ENCODE peak calls at places on chromosome 9, in eight cellular contexts. R is fibroblast of pulmonary artery; J is lower lobe of right lung; M is fibroblast of the aortic adventitia; C is CD8-positive, alpha-beta T cell; Q is mucosa of descending colon; X is heart left ventricle; S is endothelial cell of umbilical vein. O is an unnamed sample.

GRCh38 chr9:112864982-112865381 is 25.7 kb downstream of the SLC46A2 start:
- DNase-seq in S (no peak), X (no peak), R (no peak), Q (no peak), J (no peak), C (no peak), M (no peak), O (no peak)

GRCh38 chr9:30078195-30078594 is 2306.2 kb upstream of the ACO1 start:
- DNase-seq in M (no peak), X (no peak), S (no peak), Q (no peak), C (no peak), J (no peak), R (no peak), O (no peak)

GRCh38 chr9:8555767-8556500 is 756.4 kb upstream of the DMAC1 start:
- DNase-seq in X (no peak), C (no peak), M (peak), S (no peak), R (peak), Q (no peak), J (no peak), O (no peak)

GRCh38 chr9:127323393-127323792 is 58.8 kb downstream of the GARNL3 start:
- DNase-seq in C (no peak), R (no peak), J (no peak), X (no peak), Q (no peak), M (no peak), S (no peak), O (no peak)

GRCh38 chr9:134188421-134189166 is 24.2 kb upstream of the RNU6ATAC start:
- DNase-seq in Q (no peak), S (no peak), M (no peak), J (no peak), X (peak), C (no peak), R (no peak), O (no peak)

GRCh38 chr9:124428751-124429529 is 13.7 kb upstream of the PSMB7 start:
- DNase-seq in Q (no peak), J (no peak), R (no peak), C (no peak), S (no peak), X (no peak), M (no peak), O (no peak)

GRCh38 chr9:77386187-77386586 is 208.9 kb downstream of the VPS13A start:
- DNase-seq in R (peak), X (no peak), C (no peak), Q (no peak), J (no peak), M (peak), S (no peak), O (no peak)

GRCh38 chr9:32525506-32525905 is 490 bp downstream of the RIGI start:
- DNase-seq in Q (peak), X (no peak), S (no peak), M (peak), R (peak), J (no peak), C (no peak), O (no peak)

GRCh38 chr9:81424431-81424830 is 264.9 kb downstream of the TLE1 start:
- DNase-seq in Q (no peak), R (no peak), J (no peak), S (no peak), M (no peak), X (no peak), C (no peak), O (no peak)

GRCh38 chr9:91711755-91712591 is 238.1 kb downstream of the ROR2 start:
- DNase-seq in X (no peak), M (no peak), C (peak), S (no peak), J (peak), Q (peak), R (peak), O (no peak)

GRCh38 chr9:107667700-107668099 is 178.1 kb upstream of the KLF4 start:
- DNase-seq in Q (no peak), J (no peak), R (no peak), C (no peak), X (peak), M (peak), S (peak), O (no peak)

GRCh38 chr9:70412678-70413426 is 1.6 kb downstream of the KLF9 start:
- DNase-seq in C (peak), R (peak), Q (peak), J (peak), S (peak), M (peak), X (peak), O (no peak)

GRCh38 chr9:134623408-134624066 is 18.1 kb upstream of the COL5A1 start:
- DNase-seq in J (peak), X (no peak), Q (no peak), S (no peak), M (no peak), C (no peak), R (no peak), O (no peak)

GRCh38 chr9:14313378-14313940 is 482 bp downstream of the NFIB start:
- DNase-seq in R (no peak), X (no peak), S (peak), J (no peak), M (peak), Q (peak), C (no peak), O (no peak)

GRCh38 chr9:79686381-79687130 is 114.8 kb downstream of the TLE4 start:
- DNase-seq in Q (no peak), R (peak), C (no peak), J (no peak), S (no peak), M (peak), X (no peak), O (peak)

GRCh38 chr9:69590241-69590640 is 81.9 kb downstream of the APBA1 start:
- DNase-seq in R (no peak), Q (no peak), C (no peak), M (no peak), J (no peak), S (no peak), X (no peak), O (no peak)

GRCh38 chr9:128946945-128947422 is 419 bp downstream of the DOLK start:
- DNase-seq in X (peak), R (peak), Q (no peak), J (peak), S (no peak), C (peak), M (peak), O (no peak)

GRCh38 chr9:113511047-113511521 is 47.6 kb downstream of the RGS3 start:
- DNase-seq in X (peak), C (no peak), J (no peak), M (no peak), S (no peak), Q (peak), R (no peak), O (no peak)

GRCh38 chr9:107933042-107933441 is 443.5 kb upstream of the KLF4 start:
- DNase-seq in J (no peak), R (peak), C (no peak), X (no peak), Q (no peak), S (no peak), M (no peak), O (no peak)

GRCh38 chr9:5971740-5972139 is 43.7 kb downstream of the RANBP6 start:
- DNase-seq in R (peak), M (peak), X (no peak), J (no peak), Q (no peak), C (no peak), S (peak), O (no peak)

DNA sequence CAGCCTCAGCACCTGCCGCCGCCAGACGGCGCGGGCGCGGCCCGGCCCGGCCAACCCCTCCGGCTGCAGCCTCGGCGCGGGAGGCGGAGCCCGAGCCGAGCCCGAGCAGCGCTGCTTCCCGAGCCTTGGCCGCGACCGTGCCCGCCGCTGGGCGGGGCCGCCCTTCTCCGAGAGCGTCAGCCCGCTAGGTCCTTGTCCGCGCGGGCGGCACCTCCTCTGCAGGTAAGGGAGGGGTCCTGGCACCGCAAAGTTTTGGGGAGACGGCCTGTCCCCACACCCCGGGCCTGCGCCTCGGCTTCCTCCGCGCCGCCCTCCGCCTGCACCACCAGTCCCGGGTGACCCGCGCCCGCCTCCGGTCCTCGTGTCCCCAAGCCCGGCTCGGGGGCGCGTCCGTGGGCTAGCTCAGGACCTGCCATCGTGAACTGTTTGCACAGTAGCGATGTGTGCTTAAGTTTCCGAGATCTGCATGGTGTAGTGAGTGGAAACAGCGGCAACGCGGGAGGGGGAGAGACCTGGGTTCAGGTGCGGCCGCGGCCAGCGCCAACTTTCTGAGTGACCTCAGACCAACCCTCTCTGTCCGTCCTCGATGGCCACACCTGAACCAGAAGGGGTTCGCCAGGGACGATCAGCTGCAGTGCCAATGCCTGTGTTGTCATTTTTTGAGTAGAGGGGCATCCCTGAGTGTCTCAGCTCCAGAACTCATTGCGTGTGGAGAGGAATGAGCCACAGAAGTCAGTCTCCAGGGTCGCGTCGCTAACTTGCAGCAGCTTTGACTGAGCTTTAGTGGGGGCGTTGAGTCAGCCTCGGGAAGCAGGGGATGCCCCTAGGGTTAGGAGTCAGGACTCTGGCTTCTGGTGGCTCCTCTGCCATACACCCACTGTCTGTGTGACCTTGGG is at the start of gene FRMPD1:
- DNase-seq in Q (peak), R (peak), C (peak), J (peak), S (peak), M (peak), X (peak), O (no peak)
- H3K4me3 ChIP-seq in Q (no peak), R (peak), C (peak), J (peak), S (peak), M (peak), X (peak), O (peak)

GRCh38 chr9:115165233-115165632 is 47.3 kb upstream of the TNC start:
- DNase-seq in S (no peak), M (no peak), C (no peak), J (no peak), X (no peak), Q (no peak), R (no peak), O (no peak)

GRCh38 chr9:115167175-115167574 is 49.2 kb upstream of the TNC start:
- DNase-seq in Q (no peak), R (peak), X (no peak), J (no peak), S (no peak), M (peak), C (no peak), O (peak)

GRCh38 chr9:115161431-115161830 is 43.5 kb upstream of the TNC start:
- DNase-seq in Q (no peak), M (no peak), J (no peak), R (no peak), S (no peak), C (no peak), X (no peak), O (no peak)

GRCh38 chr9:115162946-115163345 is 45.0 kb upstream of the TNC start:
- DNase-seq in C (no peak), J (no peak), M (no peak), Q (no peak), R (no peak), S (no peak), X (no peak), O (no peak)

DNA sequence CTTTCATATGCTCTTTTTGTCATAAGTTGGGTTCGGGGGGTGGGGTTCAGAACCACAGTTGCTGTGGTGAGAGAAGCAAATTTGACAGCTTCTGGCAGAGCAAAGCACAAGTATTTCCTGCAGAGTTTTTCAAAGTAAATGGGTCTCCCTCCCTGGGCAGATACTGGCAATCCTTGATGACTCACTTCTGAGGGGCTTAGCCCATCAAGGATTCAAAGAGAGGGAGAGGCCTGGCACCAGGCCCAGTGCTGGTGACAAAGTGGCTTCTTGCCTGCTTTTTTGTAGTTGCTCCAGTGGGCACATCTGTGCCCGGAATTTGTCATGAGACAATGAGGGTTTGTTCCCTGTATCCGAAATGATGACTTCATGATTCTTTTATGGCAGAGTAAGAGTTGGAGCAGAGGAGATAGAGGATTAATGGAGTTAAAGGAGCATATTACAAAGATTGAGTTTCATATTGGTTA is 46.6 kb upstream of the TNC start:
- DNase-seq in S (no peak), X (no peak), M (peak), R (peak), C (no peak), Q (no peak), J (no peak), O (peak)
- TF ChIP-seq CTCF in S (no peak), X (no peak), M (no peak), R (no peak), C (no peak), Q (no peak), J (no peak), O (no peak)

GRCh38 chr9:104091028-104091590 is 3.0 kb upstream of the SMC2 start:
- DNase-seq in J (no peak), R (peak), X (no peak), S (no peak), Q (peak), C (no peak), M (no peak), O (no peak)
- H3K4me3 ChIP-seq in J (peak), R (no peak), X (peak), S (no peak), Q (no peak), C (no peak), M (no peak), O (no peak)

DNA sequence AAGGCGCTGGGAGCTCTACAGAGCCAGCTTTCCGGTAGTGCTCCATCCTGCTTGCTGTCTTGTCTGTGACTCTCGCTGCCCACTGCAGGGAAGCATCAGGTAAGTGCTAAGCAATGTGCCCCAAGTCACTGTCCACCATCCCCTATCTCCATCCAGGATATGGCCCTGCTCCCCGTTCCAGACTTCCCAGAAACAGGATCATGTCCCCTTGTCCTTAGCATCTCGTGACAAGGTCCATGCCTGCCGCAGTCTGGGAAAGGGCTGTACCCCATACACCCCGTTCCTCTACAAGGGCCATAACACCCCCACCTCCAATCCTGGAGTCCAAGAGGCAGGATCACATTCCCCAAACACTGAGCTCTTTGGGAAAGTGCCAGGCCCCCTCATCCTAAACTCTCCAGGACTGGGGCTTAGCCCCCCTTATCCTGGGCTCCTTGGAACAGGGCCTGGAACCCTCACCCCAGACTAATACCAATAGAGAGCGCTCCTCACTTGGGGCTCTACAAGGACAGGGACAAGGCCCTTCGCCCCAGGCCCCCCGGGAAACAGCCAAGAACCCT is 566 bp downstream of the RPP25L start:
- DNase-seq in Q (peak), X (no peak), R (no peak), C (no peak), M (no peak), S (no peak), J (peak), O (no peak)
- TF ChIP-seq CTCF in Q (no peak), X (no peak), R (no peak), C (no peak), M (no peak), S (no peak), J (no peak), O (no peak)

GRCh38 chr9:21331676-21332402 is 3.4 kb downstream of the KLHL9 start:
- DNase-seq in M (peak), X (no peak), Q (no peak), J (no peak), C (no peak), S (no peak), R (no peak), O (no peak)
- H3K4me3 ChIP-seq in M (peak), X (peak), Q (no peak), J (no peak), C (no peak), S (no peak), R (peak), O (peak)

DNA sequence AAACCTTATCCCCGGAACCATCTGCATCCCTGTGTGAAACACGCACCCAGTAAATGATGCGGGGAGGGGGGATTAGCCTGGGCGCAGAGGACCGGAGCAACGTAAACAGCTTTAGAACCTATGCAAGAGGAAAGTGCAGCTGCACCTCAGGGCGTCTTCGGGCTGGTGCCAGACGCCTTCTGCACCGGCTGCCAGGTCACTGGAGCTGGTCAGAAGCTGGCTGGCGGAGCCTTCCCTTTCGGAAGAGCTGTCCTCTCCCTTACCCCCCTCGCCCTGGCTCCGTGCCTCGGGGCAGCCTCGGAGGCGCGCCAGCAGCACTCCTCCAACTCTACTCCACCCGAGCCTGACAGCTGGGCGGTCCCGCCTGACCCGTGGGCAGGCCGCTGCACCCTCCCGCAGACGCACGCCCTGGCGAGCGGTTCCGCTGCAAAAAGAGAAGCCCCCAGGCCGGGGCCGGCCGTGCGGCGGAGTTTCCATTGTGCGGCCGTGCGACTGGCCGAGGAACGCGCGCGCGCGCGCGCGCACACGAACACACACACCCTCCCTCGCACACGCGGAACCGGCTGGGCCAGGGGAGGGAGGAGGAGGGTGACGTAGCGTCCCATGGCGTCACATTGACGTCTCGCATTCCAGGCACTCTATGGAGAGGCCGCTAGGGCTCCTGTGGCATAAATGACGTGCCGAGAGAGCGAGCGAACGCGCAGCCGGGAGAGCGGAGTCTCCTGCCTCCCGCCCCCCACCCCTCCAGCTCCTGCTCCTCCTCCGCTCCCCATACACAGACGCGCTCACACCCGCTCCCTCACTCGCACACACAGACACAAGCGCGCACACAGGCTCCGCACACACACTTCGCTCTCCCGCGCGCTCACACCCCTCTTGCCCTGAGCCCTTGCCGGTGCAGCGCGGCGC is at the start of gene NR4A3:
- DNase-seq in S (peak), Q (peak), M (peak), X (peak), C (peak), R (peak), J (peak), O (peak)
- TF ChIP-seq CTCF in S (peak), Q (no peak), M (peak), X (peak), C (peak), R (peak), J (peak), O (no peak)

GRCh38 chr9:98772364-98773155 is 23.8 kb downstream of the ANKS6 start:
- DNase-seq in M (no peak), C (no peak), Q (no peak), J (no peak), X (no peak), R (no peak), S (no peak), O (no peak)
- H3K4me3 ChIP-seq in M (no peak), C (no peak), Q (no peak), J (no peak), X (no peak), R (no peak), S (no peak), O (no peak)

DNA sequence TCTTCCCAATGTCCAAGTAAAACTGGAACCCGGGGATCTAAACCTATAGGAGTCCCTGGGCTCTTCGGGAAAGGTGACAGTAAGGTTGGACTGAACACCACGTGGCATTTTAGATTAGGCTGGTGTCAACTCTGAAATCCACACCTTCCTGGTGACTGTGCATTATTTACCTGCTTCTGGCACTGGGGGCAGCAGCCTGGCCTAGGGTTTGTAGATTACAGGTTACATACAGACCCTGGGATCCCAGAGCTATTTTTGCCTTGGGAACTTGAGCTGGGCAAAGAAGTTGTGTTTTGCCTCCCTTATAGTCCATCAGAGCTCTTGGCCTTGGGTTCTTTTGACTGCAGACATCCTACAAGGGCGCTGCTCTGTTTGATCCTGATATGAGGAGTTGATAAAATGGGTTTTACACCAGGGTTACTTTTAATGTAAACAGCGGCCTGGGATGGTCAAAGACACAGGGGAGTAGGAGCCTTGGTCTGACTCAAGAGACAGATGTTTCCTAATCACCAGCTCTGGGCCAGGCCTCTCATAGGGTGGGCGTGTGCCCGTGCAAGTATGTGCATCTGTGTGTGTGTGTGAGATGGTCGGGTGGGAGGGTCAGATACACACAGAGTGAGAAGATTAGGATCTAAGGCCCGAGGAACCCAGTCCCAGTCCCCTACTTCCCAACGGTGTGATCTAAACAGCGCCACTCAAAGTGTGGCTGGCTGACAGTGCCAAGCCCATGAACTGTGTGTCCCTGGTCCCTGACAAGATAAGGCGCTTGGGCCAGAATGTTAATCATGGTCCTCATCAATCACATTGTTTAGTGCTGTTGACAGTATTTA is 173.4 kb downstream of the DAB2IP start:
- DNase-seq in S (no peak), R (no peak), M (no peak), X (no peak), J (no peak), Q (no peak), C (no peak), O (no peak)
- TF ChIP-seq CTCF in S (no peak), R (no peak), M (no peak), X (no peak), J (no peak), Q (no peak), C (no peak), O (no peak)

GRCh38 chr9:21104787-21105186 is 27.0 kb upstream of the IFNB1 start:
- DNase-seq in X (no peak), J (no peak), Q (no peak), C (no peak), S (no peak), R (no peak), M (no peak), O (no peak)
- H3K4me3 ChIP-seq in X (no peak), J (no peak), Q (no peak), C (no peak), S (no peak), R (no peak), M (no peak), O (no peak)

O was measured in HFF-Myc.